ENCODE peak calls at places on chromosome 10, in six cellular contexts. I, U, E, C, V and X are unnamed samples.

GRCh38 chr10:110563132-110563531 is 4.4 kb upstream of the SMC3 start:
- DNase-seq in E (no peak), I (no peak), C (no peak), V (no peak), U (no peak), X (peak; percentile 51)

GRCh38 chr10:29951441-29951931 is 107.9 kb downstream of the JCAD start:
- DNase-seq in E (no peak), U (no peak), I (no peak), C (peak; percentile 20), V (no peak), X (no peak)

GRCh38 chr10:43194861-43195260 is 56.6 kb downstream of the CSGALNACT2 start:
- DNase-seq in V (no peak), U (no peak), C (no peak), I (no peak), E (no peak), X (no peak)

GRCh38 chr10:60206735-60207134 is 182.9 kb downstream of the ANK3 start:
- DNase-seq in V (no peak), I (no peak), U (no peak), E (no peak), C (no peak), X (no peak)

GRCh38 chr10:109411897-109412296 is 511.4 kb downstream of the XPNPEP1 start:
- DNase-seq in E (no peak), I (no peak), C (no peak), V (no peak), U (no peak), X (no peak)

GRCh38 chr10:22606164-22606614 is 108.2 kb downstream of the PIP4K2A start:
- DNase-seq in V (no peak), I (no peak), C (peak; percentile 39), E (no peak), U (no peak), X (peak; percentile 88)

GRCh38 chr10:124010563-124011131 is 82.8 kb downstream of the CHST15 start:
- DNase-seq in V (peak; percentile 99), I (peak; percentile 44), U (no peak), E (no peak), C (no peak), X (peak; percentile 78)

GRCh38 chr10:50604049-50604640 is 19.6 kb downstream of the SGMS1 start:
- DNase-seq in I (no peak), V (no peak), U (no peak), C (no peak), E (no peak), X (no peak)

GRCh38 chr10:94192333-94192732 is 170.4 kb downstream of the NOC3L start:
- DNase-seq in C (no peak), U (no peak), I (no peak), E (no peak), V (no peak), X (no peak)

GRCh38 chr10:126082067-126082466 is 185.7 kb downstream of the FANK1 start:
- DNase-seq in I (no peak), C (no peak), V (no peak), U (no peak), E (no peak), X (no peak)

GRCh38 chr10:21503580-21503979 is 21.9 kb downstream of the SKIDA1 start:
- DNase-seq in E (no peak), C (no peak), U (no peak), I (no peak), V (no peak), X (no peak)

GRCh38 chr10:52741851-52742250 is 30.7 kb downstream of the MBL2 start:
- DNase-seq in E (no peak), I (no peak), C (no peak), U (no peak), V (no peak), X (no peak)

GRCh38 chr10:68796609-68797008 is 30.7 kb upstream of the STOX1 start:
- DNase-seq in U (no peak), C (no peak), E (no peak), I (no peak), V (no peak), X (no peak)

GRCh38 chr10:88254091-88254490 is 329.0 kb downstream of the RNLS start:
- DNase-seq in I (no peak), U (no peak), E (peak; percentile 51), C (peak; percentile 61), V (no peak), X (no peak)

DNA sequence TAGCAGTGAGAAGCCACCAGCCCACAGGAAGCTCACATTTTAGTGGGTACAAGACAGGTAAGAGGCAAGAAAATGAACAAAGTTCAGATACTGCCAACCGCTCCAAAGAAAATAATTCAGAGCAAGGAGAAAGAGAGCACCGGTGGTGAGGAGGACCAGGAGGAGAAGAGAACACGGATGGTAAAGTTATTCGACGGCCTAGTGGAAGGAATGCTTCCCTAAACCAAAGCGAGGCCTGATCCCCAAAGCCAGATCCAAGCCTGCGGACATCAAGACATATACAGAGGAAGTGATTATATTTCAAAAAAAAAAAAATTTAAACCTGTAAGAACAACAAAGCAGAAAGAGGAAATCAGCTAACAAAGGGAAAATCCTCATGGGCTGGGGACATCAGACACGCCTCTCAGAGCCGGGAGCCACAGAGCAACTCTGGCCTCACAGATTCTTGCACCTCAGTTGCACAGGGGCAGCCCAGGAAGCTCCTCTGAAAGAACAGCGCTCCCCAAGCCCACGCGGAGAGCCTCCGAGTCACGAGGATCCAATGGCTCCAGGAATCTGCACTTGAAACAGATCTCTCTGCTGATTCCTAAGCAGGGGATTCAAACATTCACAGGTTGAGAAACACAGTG is 213.4 kb upstream of the MGMT start:
- DNase-seq in C (no peak), I (no peak), E (no peak), U (no peak), V (peak; percentile 47), X (no peak)
- TF ChIP-seq CTCF in C (no peak), I (no peak), E (no peak), U (no peak), V (peak; percentile 25), X (no peak)

GRCh38 chr10:71850021-71850744 is 868 bp downstream of the PSAP start:
- DNase-seq in C (no peak), E (no peak), V (no peak), U (no peak), I (no peak), X (peak; percentile 24)
- H3K27ac ChIP-seq in C (peak overlapping the region; percentile 97), E (peak overlapping the region; percentile 96), V (peak overlapping the region; percentile 93), U (peak overlapping the region; percentile 98), I (peak overlapping the region; percentile 99), X (peak overlapping the region; percentile 96)

DNA sequence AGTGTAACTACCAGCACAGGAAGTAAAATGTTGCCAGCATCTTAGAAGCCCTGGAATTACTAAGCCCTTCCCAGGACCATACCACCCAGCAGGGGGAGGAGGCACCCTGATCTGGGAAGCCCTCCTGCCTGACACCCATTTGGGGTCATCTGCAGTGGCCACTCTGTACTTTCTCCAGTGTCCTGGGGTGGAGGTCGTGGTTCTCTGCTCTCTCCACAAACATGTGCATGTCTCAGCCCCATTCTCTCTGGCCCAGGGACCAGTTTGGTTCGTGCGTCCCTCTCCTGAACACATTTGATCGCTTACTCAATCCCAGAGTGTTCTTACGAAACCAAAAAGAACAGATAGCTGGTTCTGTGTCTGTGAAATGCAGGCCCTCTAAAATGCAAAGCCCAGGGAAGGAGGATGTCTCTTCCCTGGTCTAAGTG is 9.4 kb upstream of the LRRC27 start:
- DNase-seq in U (no peak), V (peak; percentile 28), C (no peak), E (no peak), I (no peak), X (no peak)
- TF ChIP-seq CTCF in U (no peak), V (no peak), C (peak; percentile 55), E (no peak), I (no peak), X (no peak)

GRCh38 chr10:92291921-92292860 is 1.2 kb downstream of the MARCHF5 start:
- DNase-seq in I (no peak), V (peak; percentile 54), C (peak; percentile 52), U (no peak), E (no peak), X (peak; percentile 83)
- H3K27ac ChIP-seq in I (peak overlapping the region; percentile 93), V (no peak overlapping the region), C (peak overlapping the region; percentile 87), U (peak overlapping the region; percentile 95), E (peak overlapping the region; percentile 84), X (peak overlapping the region; percentile 95)

GRCh38 chr10:133260895-133261725 is 15.6 kb downstream of the ADAM8 start:
- DNase-seq in C (no peak), V (peak; percentile 46), I (peak; percentile 64), U (no peak), E (no peak), X (peak; percentile 95)
- TF ChIP-seq CTCF in C (no peak), V (no peak), I (no peak), U (no peak), E (no peak), X (no peak)

DNA sequence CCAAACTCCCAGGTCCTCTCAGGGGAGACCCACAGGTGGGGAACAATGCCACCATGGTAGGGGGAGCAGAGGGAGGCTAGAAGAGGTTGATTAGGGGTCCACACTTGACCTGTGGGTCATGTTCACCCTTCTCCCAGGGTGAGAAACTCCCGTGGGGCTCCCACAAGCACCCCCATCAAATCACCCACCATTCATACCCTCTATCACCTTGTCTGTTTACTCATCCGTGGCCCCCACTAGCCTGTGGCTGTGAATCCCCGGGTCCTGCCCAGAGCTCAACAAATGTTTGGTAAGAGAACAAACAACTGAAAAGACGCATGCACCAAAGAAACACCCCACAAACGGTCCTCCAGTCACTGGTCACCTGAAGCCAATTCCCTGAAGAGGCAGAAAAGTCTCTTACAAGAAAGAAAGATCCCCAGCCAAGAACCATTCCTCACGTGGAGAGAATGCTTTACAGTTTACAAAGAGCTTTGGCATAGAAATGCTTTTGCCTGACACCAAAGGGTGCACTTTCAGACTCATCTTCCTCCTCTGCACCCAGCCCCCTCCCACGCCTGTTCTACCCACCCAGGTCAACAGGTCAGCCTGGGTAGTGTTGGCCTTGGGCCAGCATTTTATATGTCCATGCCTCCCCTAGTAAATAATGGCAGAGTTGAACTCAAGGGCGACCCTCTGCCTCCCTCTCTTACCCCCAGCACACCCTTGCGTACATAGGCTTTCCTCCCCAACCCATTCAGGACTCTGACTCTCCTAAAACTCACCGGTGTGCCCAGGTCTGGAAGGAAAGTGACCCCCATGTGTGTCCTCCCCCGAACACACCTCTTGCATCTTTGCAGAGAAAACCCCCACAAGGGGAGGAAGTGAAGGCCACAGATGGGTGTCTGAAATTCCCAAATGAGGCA is 1.8 kb downstream of the ZCCHC24 start:
- DNase-seq in I (no peak), E (no peak), C (no peak), U (no peak), V (no peak), X (peak; percentile 75)
- H3K27ac ChIP-seq in I (peak overlapping the region; percentile 95), E (peak overlapping the region; percentile 51), C (peak overlapping the region; percentile 76), U (peak overlapping the region; percentile 79), V (no peak overlapping the region), X (peak overlapping the region; percentile 91)

GRCh38 chr10:71515531-71516172 is 118.9 kb downstream of the CDH23 start:
- DNase-seq in U (no peak), V (no peak), I (no peak), C (no peak), E (no peak), X (no peak)
- TF ChIP-seq CTCF in U (no peak), V (no peak), I (no peak), C (no peak), E (no peak), X (no peak)

GRCh38 chr10:4804505-4804904 is 21.5 kb upstream of the AKR1E2 start:
- DNase-seq in I (no peak), C (no peak), V (no peak), E (no peak), U (no peak), X (no peak)
- H3K27ac ChIP-seq in I (no peak overlapping the region), C (peak overlapping the region; percentile 36), V (no peak overlapping the region), E (no peak overlapping the region), U (no peak overlapping the region), X (no peak overlapping the region)

GRCh38 chr10:133308431-133309110 is at the start of the genes TUBGCP2 and ZNF511:
- DNase-seq in U (peak; percentile 85), V (peak; percentile 81), C (peak; percentile 66), E (no peak), I (peak; percentile 91), X (peak; percentile 97)
- TF ChIP-seq CTCF in U (no peak), V (peak; percentile 19), C (peak; percentile 34), E (no peak), I (no peak), X (no peak)